ENCODE peak calls at places on chromosomes 5 and 9, in eight cellular contexts. D, E, G, O, S, W, U and Q are unnamed samples. For H3K36me3 and H3K27me3, the result is how much of the 10 kb centered on the place peaks cover.

GRCh38 chr9:83919111-83919510 is 2.1 kb downstream of the KIF27 start:
- DNase-seq in G (no peak), U (no peak), D (no peak), W (no peak), S (no peak), O (no peak), E (no peak), Q (no peak)

GRCh38 chr9:135821733-135822382 is 85.5 kb downstream of the CAMSAP1 start:
- DNase-seq in O (no peak), G (no peak), W (no peak), D (no peak), S (no peak), E (no peak), U (no peak), Q (no peak)

GRCh38 chr9:22120595-22120994 is 111.5 kb upstream of the CDKN2B start:
- DNase-seq in G (no peak), W (no peak), S (no peak), O (no peak), D (no peak), E (no peak), U (no peak), Q (no peak)

GRCh38 chr5:107389130-107389553 is 281.6 kb downstream of the EFNA5 start:
- DNase-seq in D (no peak), S (peak), W (peak), G (peak), O (peak), U (no peak), E (peak), Q (peak)

GRCh38 chr9:7125231-7125630 is 367.5 kb downstream of the KDM4C start:
- DNase-seq in D (no peak), W (peak), S (no peak), U (no peak), G (no peak), E (no peak), O (no peak), Q (no peak)

GRCh38 chr5:118692811-118693342 is 295.5 kb downstream of the DTWD2 start:
- DNase-seq in U (no peak), W (no peak), S (no peak), O (no peak), G (no peak), E (no peak), D (no peak), Q (peak)

GRCh38 chr9:28696960-28697359 is 1123.7 kb upstream of the C9orf72 start:
- DNase-seq in S (no peak), G (no peak), W (no peak), E (no peak), U (no peak), O (no peak), D (no peak), Q (no peak)

GRCh38 chr5:75044406-75044805 is 8.0 kb downstream of the GCNT4 start:
- DNase-seq in S (no peak), G (no peak), U (no peak), D (no peak), W (peak), O (no peak), E (no peak), Q (no peak)

GRCh38 chr5:96614110-96614691 is 48.0 kb upstream of the CAST start:
- DNase-seq in O (peak), G (peak), U (peak), W (peak), E (peak), D (peak), S (peak), Q (peak)

GRCh38 chr5:94693043-94693822 is 74.8 kb downstream of the SLF1 start:
- DNase-seq in E (peak), D (no peak), G (no peak), O (peak), W (peak), U (no peak), S (no peak), Q (peak)

GRCh38 chr5:106959447-106959846 is 711.3 kb downstream of the EFNA5 start:
- DNase-seq in O (peak), S (no peak), G (no peak), U (no peak), W (peak), D (no peak), E (no peak), Q (no peak)

GRCh38 chr9:2727966-2728613 is 10.8 kb downstream of the KCNV2 start:
- DNase-seq in D (no peak), O (peak), G (no peak), W (peak), U (peak), S (no peak), E (peak), Q (peak)

GRCh38 chr5:141958113-141958512 is at the start of gene PCDH12:
- DNase-seq in G (no peak), D (no peak), U (peak), S (no peak), O (no peak), E (no peak), W (no peak), Q (no peak)

GRCh38 chr9:131630206-131630831 is 85.0 kb downstream of the PRRT1B start:
- DNase-seq in U (no peak), O (peak), S (no peak), W (peak), D (no peak), G (no peak), E (no peak), Q (no peak)
- H3K36me3 ChIP-seq in U (under half), O (under half), S (under half), W (under half), D (under half), G (under half), E (under half), Q (under half)

DNA sequence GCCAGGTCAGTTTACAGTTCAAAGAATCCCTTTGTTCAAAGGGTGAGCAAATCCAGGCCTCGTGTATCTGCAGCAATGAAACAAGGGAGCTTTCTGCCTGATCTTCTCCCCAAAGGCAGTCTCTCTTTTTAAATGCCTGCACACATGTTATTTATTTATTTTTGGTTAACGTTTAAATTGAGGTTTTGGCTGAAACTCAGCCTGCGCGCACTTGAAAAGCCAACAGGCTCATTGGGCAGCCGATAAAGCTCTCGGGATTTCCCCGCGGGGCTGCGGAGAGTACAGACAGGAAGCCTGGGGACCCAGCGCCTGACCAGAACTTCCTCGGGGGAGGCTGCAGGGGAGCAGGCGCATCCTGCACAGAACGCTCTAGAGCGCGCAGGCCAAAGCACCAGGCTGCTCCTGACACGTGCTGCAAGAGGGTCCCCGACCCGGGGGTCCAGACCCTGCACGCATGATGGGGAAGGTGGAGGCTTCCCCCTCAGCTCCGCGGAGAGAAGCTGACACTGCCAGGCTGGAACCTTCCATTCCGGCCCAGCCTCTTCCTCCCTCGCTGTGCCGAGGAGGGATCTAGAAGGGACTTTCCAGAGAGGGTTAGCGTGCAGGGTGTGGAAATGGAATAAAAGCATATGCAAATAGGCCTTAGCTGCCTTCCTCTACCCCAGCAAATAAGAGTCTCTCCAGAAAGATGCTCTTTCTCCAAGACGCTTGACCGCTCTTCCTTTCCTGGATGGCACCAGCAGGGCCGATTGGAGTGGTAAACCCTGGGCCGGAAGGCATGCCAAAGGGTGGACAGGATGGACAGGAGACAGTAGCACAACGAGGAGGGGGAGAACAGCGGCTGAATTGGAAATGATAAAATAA is 46.1 kb downstream of the PTTG1 start:
- DNase-seq in W (peak), D (no peak), S (peak), E (peak), G (peak), U (peak), O (peak), Q (peak)
- H3K4me3 ChIP-seq in W (no peak), D (no peak), S (peak), E (peak), G (peak), U (no peak), O (no peak), Q (peak)

GRCh38 chr5:108810717-108811116 is 63.0 kb downstream of the FER start:
- DNase-seq in D (no peak), U (no peak), G (no peak), W (peak), E (no peak), S (no peak), O (peak), Q (no peak)
- H3K27me3 ChIP-seq in D (under half), U (under half), G (under half), W (under half), E (under half), S (under half), O (under half), Q (under half)

DNA sequence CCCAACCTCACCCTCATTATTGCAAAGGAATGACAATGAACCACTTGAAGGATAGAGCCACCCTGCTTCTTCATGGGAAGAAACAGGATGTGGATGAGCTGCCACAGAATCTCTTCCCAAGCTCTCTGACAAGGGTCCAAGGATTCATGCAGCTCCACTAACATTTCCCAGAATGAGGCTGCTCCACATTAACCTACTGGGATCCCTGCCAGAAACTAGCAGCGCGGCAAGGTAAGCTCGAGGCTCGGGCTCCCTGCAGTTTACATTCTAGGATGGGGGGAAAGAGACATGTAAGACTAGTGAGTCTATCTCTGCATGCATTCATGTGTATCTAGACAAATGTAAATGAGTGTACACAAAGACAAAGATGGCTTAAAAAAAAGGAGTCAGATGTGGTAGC is 12.1 kb downstream of the DCAF12 start:
- DNase-seq in D (no peak), O (no peak), U (peak), E (no peak), S (no peak), G (no peak), W (no peak), Q (no peak)
- H3K36me3 ChIP-seq in D (under half), O (under half), U (under half), E (under half), S (under half), G (under half), W (under half), Q (under half)

GRCh38 chr9:12391839-12392509 is 301.2 kb upstream of the TYRP1 start:
- DNase-seq in S (no peak), U (no peak), W (no peak), D (no peak), G (no peak), E (no peak), O (no peak), Q (no peak)
- H3K4me3 ChIP-seq in S (no peak), U (no peak), W (no peak), D (no peak), G (no peak), E (no peak), O (no peak), Q (no peak)

DNA sequence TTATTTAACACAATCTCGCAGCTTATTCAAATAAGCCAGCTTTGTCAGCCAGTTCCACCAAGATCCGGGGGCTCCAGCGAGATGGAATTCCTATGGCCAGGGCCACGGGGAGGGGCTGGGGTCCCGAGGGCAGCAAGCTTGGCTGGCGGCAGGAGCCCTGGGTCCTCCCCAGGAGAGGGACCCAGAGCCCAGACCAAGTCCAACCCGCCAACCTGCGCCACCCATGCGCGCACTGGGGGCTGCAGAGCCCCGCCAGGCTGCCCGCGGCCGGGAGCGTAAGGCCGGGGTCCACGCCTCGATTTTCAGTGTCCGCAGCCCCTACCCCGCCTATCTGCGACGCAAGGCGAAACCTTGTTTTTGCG is 7.3 kb downstream of the IRX4 start:
- DNase-seq in S (no peak), E (no peak), O (no peak), W (no peak), U (no peak), D (no peak), G (no peak), Q (no peak)
- H3K27me3 ChIP-seq in S (under half), E (half or more), O (under half), W (half or more), U (under half), D (half or more), G (under half), Q (under half)

GRCh38 chr9:128828719-128829452 is 708 bp downstream of the SPOUT1 start:
- DNase-seq in E (no peak), S (no peak), G (no peak), D (no peak), W (no peak), U (no peak), O (peak), Q (no peak)
- H3K36me3 ChIP-seq in E (under half), S (under half), G (under half), D (under half), W (under half), U (under half), O (under half), Q (under half)